ENCODE peak calls at places on chromosomes 5 and 9, in seven cellular contexts. I is HepG2; H is Peyer's patch; Q is CD8-positive, alpha-beta T cell; S is psoas muscle; V is endothelial cell of umbilical vein; U is mammary epithelial cell. M is an unnamed sample. For H3K4me1, the result is how much of the 10 kb centered on the place peaks cover.

GRCh38 chr9:18665947-18666346 is 192.0 kb downstream of the ADAMTSL1 start:
- DNase-seq in I (no peak), H (no peak), Q (no peak), S (no peak), V (no peak), U (no peak), M (no peak)

GRCh38 chr5:89441965-89442364 is 559.0 kb upstream of the MEF2C start:
- DNase-seq in I (no peak), H (no peak), Q (no peak), S (no peak), V (no peak), U (no peak), M (no peak)

GRCh38 chr9:715743-716400 is 125.6 kb upstream of the DMRT1 start:
- DNase-seq in I (peak), H (no peak), Q (no peak), S (no peak), V (peak), U (peak), M (no peak)

GRCh38 chr9:69380811-69381210 is 55.8 kb downstream of the ENTREP1 start:
- DNase-seq in I (no peak), H (no peak), Q (no peak), S (peak), V (no peak), U (no peak), M (no peak)

GRCh38 chr5:148388692-148389091 is 4.9 kb downstream of the FBXO38 start:
- DNase-seq in I (no peak), H (no peak), Q (no peak), S (no peak), V (no peak), U (no peak), M (no peak)

GRCh38 chr9:136915632-136916329 is 28.8 kb downstream of the FBXW5 start:
- DNase-seq in I (no peak), H (no peak), Q (no peak), S (no peak), V (no peak), U (no peak), M (no peak)

GRCh38 chr9:17219261-17219660 is 84.4 kb downstream of the CNTLN start:
- DNase-seq in I (no peak), H (no peak), Q (no peak), S (no peak), V (peak), U (no peak), M (no peak)

GRCh38 chr9:98021306-98022040 is 35.1 kb upstream of the NANS start:
- DNase-seq in I (no peak), H (no peak), Q (peak), S (peak), V (no peak), U (no peak), M (peak)

GRCh38 chr9:93264338-93265125 is 80.6 kb downstream of the WNK2 start:
- DNase-seq in I (no peak), H (no peak), Q (peak), S (peak), V (no peak), U (no peak), M (no peak)

GRCh38 chr9:114002271-114002985 is 75.7 kb downstream of the AMBP start:
- DNase-seq in I (no peak), H (peak), Q (peak), S (no peak), V (no peak), U (no peak), M (no peak)

GRCh38 chr5:55920784-55921183 is 69.6 kb downstream of the IL31RA start:
- DNase-seq in I (no peak), H (no peak), Q (peak), S (no peak), V (peak), U (no peak), M (no peak)

GRCh38 chr5:174327317-174327864 is 281.9 kb downstream of the NSG2 start:
- DNase-seq in I (peak), H (peak), Q (no peak), S (peak), V (no peak), U (peak), M (no peak)

GRCh38 chr5:54063817-54064216 is 246.6 kb downstream of the ARL15 start:
- DNase-seq in I (no peak), H (no peak), Q (no peak), S (no peak), V (no peak), U (no peak), M (no peak)

GRCh38 chr5:38396766-38397165 is 138.4 kb downstream of the EGFLAM start:
- DNase-seq in I (no peak), H (no peak), Q (no peak), S (no peak), V (no peak), U (no peak), M (no peak)

GRCh38 chr5:85784746-85785145 is 833.0 kb upstream of the COX7C start:
- DNase-seq in I (no peak), H (no peak), Q (no peak), S (no peak), V (no peak), U (no peak), M (no peak)

GRCh38 chr5:7742241-7742656 is 108.7 kb downstream of the CFAP90 start:
- DNase-seq in I (no peak), H (no peak), Q (no peak), S (no peak), V (no peak), U (peak), M (no peak)

GRCh38 chr9:18985464-18985951 is 47.5 kb downstream of the SAXO1 start:
- DNase-seq in I (no peak), H (no peak), Q (no peak), S (no peak), V (no peak), U (no peak), M (no peak)

GRCh38 chr5:107217721-107218130 is 453.0 kb downstream of the EFNA5 start:
- DNase-seq in I (no peak), H (no peak), Q (no peak), S (peak), V (peak), U (peak), M (peak)

GRCh38 chr5:177473461-177473991 is at the start of gene DBN1:
- DNase-seq in I (no peak), H (no peak), Q (no peak), S (peak), V (peak), U (no peak), M (peak)

GRCh38 chr5:177469750-177470525 is 3.5 kb downstream of the DBN1 start:
- DNase-seq in I (no peak), H (no peak), Q (no peak), S (no peak), V (no peak), U (no peak), M (no peak)

GRCh38 chr5:177472460-177473441 is 683 bp downstream of the DBN1 start:
- DNase-seq in I (peak), H (no peak), Q (peak), S (no peak), V (peak), U (no peak), M (no peak)

GRCh38 chr5:177470759-177471536 is 2.5 kb downstream of the DBN1 start:
- DNase-seq in I (peak), H (no peak), Q (no peak), S (no peak), V (no peak), U (no peak), M (no peak)

GRCh38 chr5:177471610-177472356 is 1.7 kb downstream of the DBN1 start:
- DNase-seq in I (no peak), H (no peak), Q (peak), S (peak), V (no peak), U (no peak), M (peak)
- H3K4me1 ChIP-seq in I (under half), H (under half), Q (under half), S (under half), V (under half), U (under half), M (half or more)

DNA sequence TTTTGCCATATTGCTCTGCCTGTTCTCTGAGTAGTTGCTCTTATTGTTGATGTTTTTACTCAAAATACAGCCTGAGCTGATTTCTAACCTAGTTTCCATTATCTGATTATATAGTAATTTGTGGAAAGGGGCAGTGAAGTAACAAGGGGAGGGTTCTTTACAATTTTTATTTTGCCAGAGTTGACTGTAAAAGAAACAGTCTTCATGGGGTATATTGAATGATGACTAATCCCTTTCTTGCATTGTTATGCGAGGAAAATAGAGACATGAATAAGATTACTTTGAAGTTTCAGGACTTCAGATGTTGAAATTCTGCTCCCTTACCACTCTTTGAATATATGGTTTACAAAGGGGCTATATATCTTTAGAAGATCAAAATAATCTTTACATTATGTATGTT is 9.2 kb upstream of the LRRC70 start:
- DNase-seq in I (no peak), H (no peak), Q (no peak), S (no peak), V (peak), U (no peak), M (no peak)
- TF ChIP-seq CTCF in I (no peak), H (no peak), Q (no peak), S (no peak), V (no peak), U (no peak), M (no peak)

DNA sequence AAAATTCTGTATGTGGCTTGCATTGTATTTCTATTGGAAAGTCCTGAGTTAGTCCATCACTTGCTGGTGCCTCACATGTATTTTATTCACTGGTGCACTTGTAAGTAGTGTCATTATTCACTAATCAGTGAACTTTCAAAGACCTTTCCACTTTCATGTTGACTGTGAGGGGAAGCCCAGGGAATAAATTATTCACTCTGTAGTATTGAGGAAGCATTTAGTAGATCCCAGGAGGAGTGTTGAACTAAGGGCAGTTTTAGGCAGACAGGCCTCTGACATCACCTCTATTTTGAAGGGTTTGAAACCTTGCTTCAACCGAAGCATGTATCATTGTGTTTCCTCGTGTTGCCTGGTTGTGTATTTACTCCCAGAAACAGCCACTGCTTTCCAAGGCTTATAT is 705.4 kb upstream of the RIOK2 start:
- DNase-seq in I (no peak), H (no peak), Q (no peak), S (no peak), V (no peak), U (no peak), M (no peak)
- H3K4me3 ChIP-seq in I (no peak), H (no peak), Q (no peak), S (no peak), V (no peak), U (no peak), M (no peak)

DNA sequence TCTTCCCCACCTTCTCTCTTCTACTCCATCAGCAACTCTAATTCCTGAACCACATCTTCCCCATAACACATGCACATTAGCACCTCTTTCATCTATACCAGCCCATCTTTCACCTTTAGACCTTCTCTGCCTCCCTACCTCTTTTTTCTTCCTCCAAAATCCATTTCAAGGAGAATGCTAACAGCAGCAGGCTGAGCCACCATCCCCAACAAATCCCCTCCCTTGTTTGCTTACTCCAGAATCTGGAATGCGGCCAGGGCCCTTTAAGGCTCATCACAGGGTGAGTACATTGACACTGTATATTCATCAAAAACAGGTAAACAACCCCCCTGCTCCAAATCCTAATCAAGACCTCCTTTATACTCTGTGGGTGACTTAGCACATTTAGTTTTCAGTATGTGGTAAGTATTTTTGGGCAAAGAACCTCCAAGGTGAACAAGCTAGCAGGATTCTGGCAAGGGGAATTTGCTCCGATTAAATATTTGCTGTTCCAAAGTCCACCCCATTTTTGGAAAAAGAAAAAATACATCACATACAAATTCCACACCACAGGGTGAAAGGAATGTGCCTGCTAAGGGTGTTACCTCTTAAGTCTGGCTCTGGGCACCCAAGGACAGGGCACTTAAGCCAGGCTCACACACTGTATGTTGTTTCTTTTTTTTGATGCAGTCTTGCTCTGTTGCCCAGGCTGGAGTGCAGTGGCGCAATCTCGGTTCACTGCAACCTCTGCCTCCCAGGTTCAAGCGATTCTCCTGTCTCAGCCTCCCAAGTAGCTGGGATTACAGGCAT is 71.4 kb downstream of the SERINC5 start:
- DNase-seq in I (peak), H (no peak), Q (peak), S (no peak), V (no peak), U (no peak), M (no peak)
- H3K4me1 ChIP-seq in I (half or more), H (under half), Q (half or more), S (under half), V (under half), U (under half), M (half or more)

DNA sequence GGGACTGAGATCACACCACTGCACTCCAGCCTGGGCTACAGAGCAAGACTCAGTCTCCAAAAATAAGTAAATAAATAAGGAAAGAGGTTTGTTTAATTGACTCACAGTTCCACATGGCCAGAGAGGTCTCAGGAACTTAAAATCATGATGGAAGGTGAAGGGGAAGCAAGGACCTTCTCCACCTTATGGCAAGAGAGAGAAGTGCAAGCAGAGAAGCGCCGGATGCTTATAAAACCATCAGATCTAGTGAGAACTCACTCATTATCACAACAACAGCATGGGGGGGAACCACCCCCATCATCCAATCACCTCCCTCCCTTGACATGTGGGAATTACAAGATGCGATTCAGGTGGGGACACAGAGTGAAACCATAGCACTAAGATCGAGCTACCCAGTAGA is 22.8 kb upstream of the RGMB start:
- DNase-seq in I (peak), H (no peak), Q (no peak), S (no peak), V (peak), U (peak), M (no peak)
- TF ChIP-seq CTCF in I (peak), H (peak), Q (peak), S (no peak), V (peak), U (peak), M (no peak)

GRCh38 chr9:20394928-20395327 is 227.4 kb downstream of the MLLT3 start:
- DNase-seq in I (no peak), H (no peak), Q (no peak), S (no peak), V (no peak), U (no peak), M (no peak)

GRCh38 chr9:20398511-20399338 is 223.6 kb downstream of the MLLT3 start:
- DNase-seq in I (no peak), H (no peak), Q (no peak), S (no peak), V (peak), U (no peak), M (no peak)

GRCh38 chr9:20395671-20396070 is 226.6 kb downstream of the MLLT3 start:
- DNase-seq in I (no peak), H (no peak), Q (no peak), S (no peak), V (peak), U (no peak), M (no peak)

GRCh38 chr9:20396509-20396908 is 225.8 kb downstream of the MLLT3 start:
- DNase-seq in I (no peak), H (no peak), Q (no peak), S (no peak), V (no peak), U (no peak), M (no peak)

GRCh38 chr9:20397348-20397747 is 225.0 kb downstream of the MLLT3 start:
- DNase-seq in I (no peak), H (no peak), Q (no peak), S (no peak), V (no peak), U (no peak), M (no peak)
- H3K4me3 ChIP-seq in I (no peak), H (no peak), Q (no peak), S (no peak), V (no peak), U (no peak), M (no peak)

DNA sequence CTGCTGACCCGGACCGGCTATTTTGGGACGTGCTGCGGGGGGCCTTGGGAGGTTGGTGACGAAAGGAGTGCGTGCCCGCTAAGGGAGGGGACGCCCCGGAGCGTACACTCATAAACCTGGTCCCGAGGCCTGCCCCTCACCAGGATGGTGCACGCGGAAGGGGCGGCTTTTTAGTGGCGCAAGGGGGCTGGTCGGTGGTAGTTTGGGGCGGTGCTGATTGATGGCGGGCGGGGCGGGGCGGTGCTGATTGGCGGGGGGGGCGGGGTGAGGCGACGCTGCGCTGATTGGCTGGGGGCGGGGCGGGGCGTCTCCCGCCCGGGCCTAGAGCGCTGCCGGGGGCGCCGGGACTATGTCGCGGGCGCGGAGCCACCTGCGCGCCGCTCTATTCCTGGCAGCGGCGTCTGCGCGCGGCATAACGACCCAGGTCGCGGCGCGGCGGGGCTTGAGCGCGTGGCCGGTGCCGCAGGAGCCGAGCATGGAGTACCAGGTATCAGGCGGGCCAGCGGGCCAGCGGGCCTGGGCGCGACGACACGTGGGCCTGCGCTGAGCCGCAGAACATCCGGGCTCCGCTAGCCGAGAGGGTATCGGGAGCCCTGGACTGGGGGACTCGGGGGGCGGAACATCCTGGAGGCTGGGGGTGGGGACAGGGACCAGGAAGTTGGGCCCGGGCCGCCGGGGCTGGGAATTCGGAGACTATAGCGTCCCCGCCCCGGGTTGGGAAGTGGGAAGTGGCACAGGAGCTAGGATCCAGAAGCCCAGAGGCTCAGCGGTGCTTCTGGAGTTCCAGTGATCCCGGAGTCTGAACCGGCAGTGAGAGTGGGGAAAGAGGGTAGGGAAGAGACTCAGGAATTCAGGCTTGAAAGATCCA is at the start of gene FPGS:
- DNase-seq in I (peak), H (peak), Q (peak), S (peak), V (peak), U (peak), M (peak)
- H3K4me1 ChIP-seq in I (under half), H (under half), Q (under half), S (under half), V (under half), U (under half), M (under half)

DNA sequence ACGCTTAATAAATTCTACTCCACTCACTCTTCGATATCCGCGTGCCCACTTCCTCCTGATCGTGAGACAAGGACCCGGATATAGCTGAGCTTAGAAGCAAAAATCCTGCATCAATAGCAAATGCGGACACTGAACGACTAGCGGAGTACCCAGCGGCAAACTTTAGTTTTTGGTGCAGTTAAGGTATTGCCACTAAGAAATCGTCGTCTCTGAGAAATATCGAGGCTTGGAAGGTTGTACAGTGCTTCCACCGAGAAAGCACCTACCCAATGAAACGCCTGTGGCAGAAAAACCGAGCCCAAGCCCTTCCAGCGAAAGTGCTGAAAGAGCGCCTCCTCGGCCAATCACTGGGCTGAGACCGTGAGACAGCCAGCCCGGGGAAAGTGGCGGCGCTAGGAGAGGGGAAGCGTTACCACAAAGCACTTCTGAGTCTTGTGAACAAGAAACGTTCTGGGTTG is 32.2 kb downstream of the ANXA2R start:
- DNase-seq in I (peak), H (peak), Q (peak), S (peak), V (peak), U (peak), M (peak)
- TF ChIP-seq CTCF in I (no peak), H (no peak), Q (no peak), S (no peak), V (peak), U (no peak), M (peak)